ENCODE peak calls at places on chromosomes 12 and 14, in four cellular contexts. One of them, this sample, is unnamed.

GRCh38 chr12:10301103-10301502 is 6.6 kb upstream of the KLRD1 start:
- DNase-seq in nucleus accumbens: no peak
- DNase-seq in D341Med: no peak
- DNase-seq in GM23248: peak
- DNase-seq in this sample: no peak

GRCh38 chr14:104925214-104925899 is 678 bp downstream of the PLD4 start:
- DNase-seq in nucleus accumbens: no peak
- DNase-seq in D341Med: no peak
- DNase-seq in GM23248: no peak
- DNase-seq in this sample: no peak

GRCh38 chr12:98256830-98257229 is 258.6 kb upstream of the TMPO start:
- DNase-seq in nucleus accumbens: no peak
- DNase-seq in D341Med: no peak
- DNase-seq in GM23248: no peak
- DNase-seq in this sample: no peak

GRCh38 chr14:34650786-34651584 is 21.0 kb upstream of the SNX6 start:
- DNase-seq in nucleus accumbens: no peak
- DNase-seq in D341Med: no peak
- DNase-seq in GM23248: peak
- DNase-seq in this sample: no peak

GRCh38 chr14:104400355-104400754 is 179.2 kb upstream of the C14orf180 start:
- DNase-seq in nucleus accumbens: no peak
- DNase-seq in D341Med: no peak
- DNase-seq in GM23248: no peak
- DNase-seq in this sample: no peak

GRCh38 chr14:69387311-69387710 is 10.8 kb downstream of the ERH start:
- DNase-seq in nucleus accumbens: no peak
- DNase-seq in D341Med: no peak
- DNase-seq in GM23248: peak
- DNase-seq in this sample: no peak

GRCh38 chr12:78568326-78569020 is 296.1 kb upstream of the SYT1 start:
- DNase-seq in nucleus accumbens: no peak
- DNase-seq in D341Med: no peak
- DNase-seq in GM23248: peak
- DNase-seq in this sample: no peak

GRCh38 chr14:74573421-74574091 is 38.5 kb downstream of the LTBP2 start:
- DNase-seq in nucleus accumbens: no peak
- DNase-seq in D341Med: no peak
- DNase-seq in GM23248: no peak
- DNase-seq in this sample: no peak

GRCh38 chr14:94036328-94037167 is 10.4 kb downstream of the OTUB2 start:
- DNase-seq in nucleus accumbens: no peak
- DNase-seq in D341Med: peak
- DNase-seq in GM23248: peak
- DNase-seq in this sample: peak

GRCh38 chr12:67651380-67651695 is 2.8 kb downstream of the DYRK2 start:
- DNase-seq in nucleus accumbens: no peak
- DNase-seq in D341Med: no peak
- DNase-seq in GM23248: peak
- DNase-seq in this sample: peak

GRCh38 chr14:101442451-101442850 is 118.8 kb upstream of the DIO3 start:
- DNase-seq in nucleus accumbens: no peak
- DNase-seq in D341Med: no peak
- DNase-seq in GM23248: no peak
- DNase-seq in this sample: no peak

GRCh38 chr14:55514819-55515470 is 65.1 kb upstream of the KTN1 start:
- DNase-seq in nucleus accumbens: no peak
- DNase-seq in D341Med: no peak
- DNase-seq in GM23248: peak
- DNase-seq in this sample: no peak

GRCh38 chr12:75508159-75508558 is 3.2 kb downstream of the KRR1 start:
- DNase-seq in nucleus accumbens: no peak
- DNase-seq in D341Med: no peak
- DNase-seq in GM23248: no peak
- DNase-seq in this sample: no peak

GRCh38 chr14:61326847-61327246 is 5.5 kb downstream of the PRKCH start:
- DNase-seq in nucleus accumbens: no peak
- DNase-seq in D341Med: no peak
- DNase-seq in GM23248: peak
- DNase-seq in this sample: no peak

GRCh38 chr12:119920064-119920463 is 42.9 kb upstream of the CIT start:
- DNase-seq in nucleus accumbens: no peak
- DNase-seq in D341Med: no peak
- DNase-seq in GM23248: no peak
- DNase-seq in this sample: no peak

GRCh38 chr12:53255993-53256392 is 12.1 kb upstream of the ESPL1 start:
- DNase-seq in nucleus accumbens: no peak
- DNase-seq in D341Med: no peak
- DNase-seq in GM23248: no peak
- DNase-seq in this sample: no peak

GRCh38 chr12:127943481-127944210 is 323.3 kb upstream of the TMEM132C start:
- DNase-seq in nucleus accumbens: no peak
- DNase-seq in D341Med: no peak
- DNase-seq in GM23248: no peak
- DNase-seq in this sample: no peak

GRCh38 chr14:49497725-49498348 is 88.3 kb downstream of the RPS29 start:
- DNase-seq in nucleus accumbens: no peak
- DNase-seq in D341Med: peak
- DNase-seq in GM23248: peak
- DNase-seq in this sample: peak

GRCh38 chr12:116236148-116236731 is 41.3 kb downstream of the MED13L start:
- DNase-seq in nucleus accumbens: no peak
- DNase-seq in D341Med: peak
- DNase-seq in GM23248: peak
- DNase-seq in this sample: peak

GRCh38 chr14:90574640-90575131 is 177.9 kb downstream of the CALM1 start:
- DNase-seq in nucleus accumbens: no peak
- DNase-seq in D341Med: no peak
- DNase-seq in GM23248: no peak
- DNase-seq in this sample: peak

GRCh38 chr12:28130625-28131598 is 59.3 kb upstream of the CCDC91 start:
- DNase-seq in nucleus accumbens: no peak
- DNase-seq in D341Med: no peak
- DNase-seq in GM23248: peak
- DNase-seq in this sample: no peak

GRCh38 chr12:32016680-32017482 is 57.7 kb downstream of the RESF1 start:
- DNase-seq in nucleus accumbens: no peak
- DNase-seq in D341Med: no peak
- DNase-seq in GM23248: no peak
- DNase-seq in this sample: no peak

GRCh38 chr14:100762089-100762515 is 35.4 kb downstream of the DLK1 start:
- DNase-seq in nucleus accumbens: no peak
- DNase-seq in D341Med: no peak
- DNase-seq in GM23248: peak
- DNase-seq in this sample: no peak

GRCh38 chr12:12015073-12015685 is 55.6 kb upstream of the BCL2L14 start:
- DNase-seq in nucleus accumbens: no peak
- DNase-seq in D341Med: no peak
- DNase-seq in GM23248: no peak
- DNase-seq in this sample: no peak

GRCh38 chr14:101717663-101718490 is 43.6 kb upstream of the PPP2R5C start:
- DNase-seq in nucleus accumbens: no peak
- DNase-seq in D341Med: peak
- DNase-seq in GM23248: no peak
- DNase-seq in this sample: no peak

GRCh38 chr14:22448035-22448904 is 140.8 kb downstream of the DAD1 start:
- DNase-seq in nucleus accumbens: no peak
- DNase-seq in D341Med: no peak
- DNase-seq in GM23248: no peak
- DNase-seq in this sample: no peak

GRCh38 chr12:116196752-116197718 is 80.5 kb downstream of the MED13L start:
- DNase-seq in nucleus accumbens: no peak
- DNase-seq in D341Med: peak
- DNase-seq in GM23248: no peak
- DNase-seq in this sample: no peak

GRCh38 chr12:66187822-66188221 is 1.2 kb upstream of the IRAK3 start:
- DNase-seq in nucleus accumbens: no peak
- DNase-seq in D341Med: no peak
- DNase-seq in GM23248: no peak
- DNase-seq in this sample: no peak

GRCh38 chr14:50083467-50084337 is 32.7 kb downstream of the VCPKMT start:
- DNase-seq in nucleus accumbens: no peak
- DNase-seq in D341Med: no peak
- DNase-seq in GM23248: no peak
- DNase-seq in this sample: no peak

GRCh38 chr14:73723799-73724621 is 9.8 kb upstream of the PNMA1 start:
- DNase-seq in nucleus accumbens: no peak
- DNase-seq in D341Med: peak
- DNase-seq in GM23248: peak
- DNase-seq in this sample: no peak

GRCh38 chr12:58341791-58342190 is 400.4 kb downstream of the ATP23 start:
- DNase-seq in nucleus accumbens: no peak
- DNase-seq in D341Med: no peak
- DNase-seq in GM23248: peak
- DNase-seq in this sample: no peak

This sample was measured in NCI-H1417.